ENCODE peak calls at places on chromosomes 7 and 10, in five cellular contexts. One of them, this sample, is unnamed.

GRCh38 chr10:73932625-73933112 is 21.7 kb downstream of the PLAU start:
- DNase-seq in cardiac fibroblast: no peak
- DNase-seq in GM23338: no peak
- DNase-seq in AG10803: no peak
- DNase-seq in astrocyte: no peak
- DNase-seq in this sample: no peak

GRCh38 chr10:68900427-68901105 is 549 bp upstream of the DDX50 start:
- DNase-seq in cardiac fibroblast: peak
- DNase-seq in astrocyte: peak
- DNase-seq in GM23338: no peak
- DNase-seq in AG10803: peak
- DNase-seq in this sample: no peak

GRCh38 chr10:70763567-70763966 is 21.6 kb downstream of the TBATA start:
- DNase-seq in GM23338: no peak
- DNase-seq in astrocyte: no peak
- DNase-seq in AG10803: no peak
- DNase-seq in cardiac fibroblast: no peak
- DNase-seq in this sample: no peak

GRCh38 chr7:149620961-149621360 is 123.4 kb upstream of the ZNF746 start:
- DNase-seq in AG10803: no peak
- DNase-seq in GM23338: no peak
- DNase-seq in cardiac fibroblast: no peak
- DNase-seq in astrocyte: no peak
- DNase-seq in this sample: no peak

GRCh38 chr10:111600772-111601171 is 523.9 kb downstream of the ADRA2A start:
- DNase-seq in AG10803: no peak
- DNase-seq in astrocyte: no peak
- DNase-seq in cardiac fibroblast: no peak
- DNase-seq in GM23338: peak
- DNase-seq in this sample: no peak

GRCh38 chr10:13659887-13660544 is 73.3 kb downstream of the PRPF18 start:
- DNase-seq in GM23338: peak
- DNase-seq in AG10803: peak
- DNase-seq in astrocyte: peak
- DNase-seq in cardiac fibroblast: peak
- DNase-seq in this sample: peak

GRCh38 chr10:30986027-30986672 is 45.5 kb downstream of the ZNF438 start:
- DNase-seq in AG10803: peak
- DNase-seq in GM23338: no peak
- DNase-seq in cardiac fibroblast: peak
- DNase-seq in astrocyte: peak
- DNase-seq in this sample: peak

GRCh38 chr7:25090374-25090773 is 34.7 kb downstream of the CYCS start:
- DNase-seq in GM23338: no peak
- DNase-seq in AG10803: no peak
- DNase-seq in astrocyte: no peak
- DNase-seq in cardiac fibroblast: no peak
- DNase-seq in this sample: no peak

GRCh38 chr7:10720042-10720441 is 253.6 kb upstream of the PHF14 start:
- DNase-seq in GM23338: peak
- DNase-seq in AG10803: no peak
- DNase-seq in astrocyte: no peak
- DNase-seq in cardiac fibroblast: no peak
- DNase-seq in this sample: peak

GRCh38 chr7:128911441-128912031 is 1.0 kb upstream of the KCP start:
- DNase-seq in AG10803: no peak
- DNase-seq in GM23338: peak
- DNase-seq in cardiac fibroblast: no peak
- DNase-seq in astrocyte: no peak
- DNase-seq in this sample: no peak

GRCh38 chr10:121631296-121631695 is 33.1 kb upstream of the FGFR2 start:
- DNase-seq in cardiac fibroblast: no peak
- DNase-seq in astrocyte: no peak
- DNase-seq in GM23338: no peak
- DNase-seq in AG10803: no peak
- DNase-seq in this sample: peak

GRCh38 chr7:131381069-131381838 is 53.6 kb downstream of the MKLN1 start:
- DNase-seq in astrocyte: peak
- DNase-seq in cardiac fibroblast: peak
- DNase-seq in GM23338: no peak
- DNase-seq in AG10803: peak
- DNase-seq in this sample: peak

GRCh38 chr7:43248961-43249807 is 136.7 kb downstream of the HECW1 start:
- DNase-seq in astrocyte: peak
- DNase-seq in AG10803: peak
- DNase-seq in cardiac fibroblast: peak
- DNase-seq in GM23338: no peak
- DNase-seq in this sample: peak

GRCh38 chr7:120802751-120803150 is 55.2 kb downstream of the TSPAN12 start:
- DNase-seq in AG10803: no peak
- DNase-seq in astrocyte: no peak
- DNase-seq in GM23338: no peak
- DNase-seq in cardiac fibroblast: no peak
- DNase-seq in this sample: no peak

GRCh38 chr7:33636359-33636758 is 269.0 kb upstream of the BMPER start:
- DNase-seq in GM23338: no peak
- DNase-seq in astrocyte: no peak
- DNase-seq in AG10803: no peak
- DNase-seq in cardiac fibroblast: no peak
- DNase-seq in this sample: peak

DNA sequence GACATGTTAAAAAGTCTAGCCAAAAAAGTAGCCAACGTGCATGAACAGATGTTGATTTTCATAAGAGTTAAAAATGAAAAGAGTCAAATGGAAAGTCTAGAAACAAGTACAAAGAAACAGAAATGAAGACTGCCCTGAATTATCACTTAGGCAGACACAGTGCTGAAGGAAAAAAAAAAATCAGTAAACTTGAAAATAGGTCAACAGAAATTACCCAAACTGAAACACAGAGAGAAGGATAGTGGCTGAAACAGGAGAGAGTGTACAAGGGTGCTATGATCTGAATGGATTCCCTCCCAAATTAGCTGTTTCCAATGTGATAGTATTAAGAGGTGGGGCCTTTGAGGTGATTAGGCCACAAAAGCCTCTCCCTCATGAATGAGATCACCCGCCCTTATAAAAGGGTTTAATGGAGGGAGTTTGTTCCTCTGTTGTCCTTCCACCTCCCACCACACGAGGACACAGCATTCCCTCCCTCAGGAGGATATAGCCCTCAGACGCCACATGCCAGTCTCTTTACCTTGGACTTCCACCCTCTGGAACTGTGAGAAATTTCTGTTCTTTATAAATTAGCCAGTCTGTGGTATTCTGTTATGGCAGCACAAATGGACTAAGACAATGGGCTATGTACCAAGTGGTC is 249.7 kb downstream of the AHR start:
- DNase-seq in AG10803: no peak
- DNase-seq in astrocyte: no peak
- DNase-seq in GM23338: peak
- DNase-seq in cardiac fibroblast: no peak
- DNase-seq in this sample: no peak
- TF ChIP-seq CTCF in AG10803: no peak
- TF ChIP-seq CTCF in astrocyte: no peak
- TF ChIP-seq CTCF in GM23338: peak
- TF ChIP-seq CTCF in cardiac fibroblast: no peak
- TF ChIP-seq CTCF in this sample: no peak

DNA sequence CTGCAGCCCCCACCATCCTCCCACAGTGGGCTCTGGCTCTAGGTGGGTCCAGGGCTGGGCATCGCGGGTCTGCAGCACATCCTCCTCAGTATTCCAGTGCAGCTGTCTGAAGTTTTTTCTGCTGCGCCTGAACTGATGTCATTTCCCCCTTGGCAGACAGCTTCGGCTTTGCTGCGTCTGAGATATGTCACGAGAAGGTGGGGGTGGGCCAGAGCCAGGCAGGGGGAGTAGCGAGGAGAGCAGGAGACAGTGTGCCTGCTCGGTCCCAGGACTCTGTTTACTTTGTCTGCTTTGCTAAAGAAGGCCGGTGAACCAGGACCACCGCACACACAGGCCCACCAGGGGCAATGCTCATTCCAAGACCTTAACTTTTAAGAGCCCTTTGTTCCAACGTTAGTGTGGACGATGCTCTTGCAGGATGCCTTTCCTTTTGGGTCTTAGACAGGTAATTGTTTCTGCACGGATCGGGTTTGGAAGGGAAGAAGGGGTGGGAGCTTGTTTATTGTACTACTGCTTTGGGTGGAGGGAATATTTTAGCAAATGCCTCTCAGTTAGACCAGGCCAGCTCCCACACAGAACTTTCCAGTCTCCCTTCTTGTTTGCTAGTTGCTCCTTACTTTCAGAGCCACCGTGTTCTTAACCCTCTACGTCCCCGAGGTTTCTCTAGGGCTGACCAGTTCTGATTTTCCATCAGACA is 32.4 kb downstream of the WBP1L start:
- DNase-seq in AG10803: peak
- DNase-seq in GM23338: peak
- DNase-seq in astrocyte: peak
- DNase-seq in cardiac fibroblast: peak
- DNase-seq in this sample: peak
- H3K4me3 ChIP-seq in AG10803: peak
- H3K4me3 ChIP-seq in GM23338: peak
- H3K4me3 ChIP-seq in astrocyte: peak
- H3K4me3 ChIP-seq in cardiac fibroblast: peak
- H3K4me3 ChIP-seq in this sample: peak

DNA sequence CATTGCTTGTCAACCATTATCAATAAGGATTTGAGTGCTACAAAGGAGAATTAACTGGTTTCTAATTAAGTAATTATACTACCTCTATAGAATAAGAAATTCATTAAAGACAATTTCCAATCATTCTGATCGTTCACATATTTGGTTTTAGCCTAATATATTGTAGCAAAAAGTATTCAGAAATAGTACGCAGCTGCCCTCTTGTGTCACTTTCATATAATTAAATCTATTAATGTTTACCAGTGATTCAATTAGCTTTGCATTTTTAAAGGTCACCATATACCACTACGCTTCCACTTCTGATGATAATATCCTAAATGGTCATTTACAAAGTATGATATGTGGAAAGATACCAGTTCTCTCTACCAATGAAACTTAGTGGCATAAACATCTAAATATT is 128.3 kb downstream of the NEBL start:
- DNase-seq in astrocyte: peak
- DNase-seq in AG10803: peak
- DNase-seq in GM23338: peak
- DNase-seq in cardiac fibroblast: peak
- DNase-seq in this sample: peak
- TF ChIP-seq CTCF in astrocyte: peak
- TF ChIP-seq CTCF in AG10803: no peak
- TF ChIP-seq CTCF in GM23338: peak
- TF ChIP-seq CTCF in cardiac fibroblast: peak
- TF ChIP-seq CTCF in this sample: no peak

GRCh38 chr10:132337019-132337418 is 5.0 kb downstream of the LRRC27 start:
- DNase-seq in astrocyte: peak
- DNase-seq in cardiac fibroblast: peak
- DNase-seq in AG10803: no peak
- DNase-seq in GM23338: peak
- DNase-seq in this sample: no peak
- H3K4me3 ChIP-seq in astrocyte: peak
- H3K4me3 ChIP-seq in cardiac fibroblast: peak
- H3K4me3 ChIP-seq in AG10803: peak
- H3K4me3 ChIP-seq in GM23338: no peak
- H3K4me3 ChIP-seq in this sample: no peak

GRCh38 chr7:32479574-32480200 is 10.5 kb downstream of the LSM5 start:
- DNase-seq in GM23338: peak
- DNase-seq in cardiac fibroblast: peak
- DNase-seq in AG10803: peak
- DNase-seq in astrocyte: no peak
- DNase-seq in this sample: peak
- TF ChIP-seq CTCF in GM23338: peak
- TF ChIP-seq CTCF in cardiac fibroblast: peak
- TF ChIP-seq CTCF in AG10803: peak
- TF ChIP-seq CTCF in astrocyte: peak
- TF ChIP-seq CTCF in this sample: peak

GRCh38 chr10:95756796-95757657 is 1.1 kb downstream of the ENTPD1 start:
- DNase-seq in astrocyte: no peak
- DNase-seq in cardiac fibroblast: no peak
- DNase-seq in GM23338: no peak
- DNase-seq in AG10803: no peak
- DNase-seq in this sample: no peak
- H3K4me3 ChIP-seq in astrocyte: no peak
- H3K4me3 ChIP-seq in cardiac fibroblast: no peak
- H3K4me3 ChIP-seq in GM23338: peak
- H3K4me3 ChIP-seq in AG10803: no peak
- H3K4me3 ChIP-seq in this sample: no peak

GRCh38 chr10:44978570-44979280 is at the start of gene DEPP1:
- DNase-seq in GM23338: peak
- DNase-seq in astrocyte: peak
- DNase-seq in cardiac fibroblast: peak
- DNase-seq in AG10803: peak
- DNase-seq in this sample: peak
- TF ChIP-seq CTCF in GM23338: no peak
- TF ChIP-seq CTCF in astrocyte: no peak
- TF ChIP-seq CTCF in cardiac fibroblast: peak
- TF ChIP-seq CTCF in AG10803: peak
- TF ChIP-seq CTCF in this sample: peak

DNA sequence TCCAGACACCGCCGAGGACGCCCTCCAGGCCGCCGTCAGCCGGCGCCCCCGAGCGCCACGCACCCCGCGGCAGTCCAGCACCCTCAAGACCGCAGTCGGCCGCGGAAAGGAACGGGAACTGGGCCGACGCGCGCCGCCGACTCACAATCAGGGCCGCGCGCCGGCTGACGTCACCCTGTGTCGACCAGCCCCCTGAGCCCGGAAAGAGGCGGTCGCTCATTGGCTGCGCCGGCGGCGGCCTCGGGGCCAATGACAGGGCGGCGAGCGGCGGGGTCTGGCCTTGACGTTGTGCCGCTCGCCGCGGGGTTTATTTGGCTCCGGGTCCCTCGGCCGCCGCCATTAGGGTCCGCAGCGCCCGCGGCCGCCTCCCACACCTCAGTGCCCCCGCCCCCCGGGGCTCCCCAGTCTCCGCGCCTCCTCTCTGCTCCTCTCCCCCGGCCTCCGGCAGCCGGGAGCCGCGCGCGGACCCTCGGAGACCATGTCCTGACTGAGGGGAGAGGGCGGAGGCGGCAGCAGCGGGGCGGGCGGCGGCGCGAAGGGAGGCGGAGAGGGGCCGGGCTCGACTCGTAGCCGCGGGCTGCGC is 25.2 kb upstream of the ZRANB1 start:
- DNase-seq in GM23338: peak
- DNase-seq in AG10803: peak
- DNase-seq in astrocyte: peak
- DNase-seq in cardiac fibroblast: peak
- DNase-seq in this sample: peak
- H3K4me3 ChIP-seq in GM23338: peak
- H3K4me3 ChIP-seq in AG10803: peak
- H3K4me3 ChIP-seq in astrocyte: peak
- H3K4me3 ChIP-seq in cardiac fibroblast: peak
- H3K4me3 ChIP-seq in this sample: peak